ENCODE peak calls at places on chromosomes 1 and 21, in four cellular contexts. A is GM12878, Z is H1, B is HepG2. O is an unnamed sample.

GRCh38 chr21:38440746-38441145 is 57.5 kb downstream of the ERG start:
- DNase-seq in A (no peak), B (peak), Z (no peak), O (peak)

GRCh38 chr1:54547601-54548388 is at the start of gene ACOT11:
- DNase-seq in Z (no peak), A (no peak), B (peak), O (no peak)

GRCh38 chr1:16031551-16031950 is 9.7 kb downstream of the CLCNKA start:
- DNase-seq in Z (no peak), A (no peak), B (no peak), O (no peak)

GRCh38 chr21:41953831-41954653 is at the start of gene C2CD2:
- DNase-seq in B (peak), A (no peak), Z (peak), O (peak)

GRCh38 chr1:113415256-113416189 is 25.2 kb downstream of the MAGI3 start:
- DNase-seq in B (no peak), A (no peak), Z (no peak), O (no peak)

GRCh38 chr1:4691766-4692405 is 37.5 kb downstream of the AJAP1 start:
- DNase-seq in B (no peak), A (no peak), Z (no peak), O (no peak)

GRCh38 chr1:202106340-202107284 is 16.1 kb upstream of the GPR37L1 start:
- DNase-seq in Z (no peak), A (no peak), B (no peak), O (no peak)

GRCh38 chr1:27448982-27449381 is 41.0 kb downstream of the WASF2 start:
- DNase-seq in A (no peak), B (no peak), Z (no peak), O (no peak)

GRCh38 chr1:172699111-172699510 is 40.2 kb downstream of the FASLG start:
- DNase-seq in B (no peak), Z (no peak), A (peak), O (no peak)

GRCh38 chr1:67089685-67090208 is 35.8 kb upstream of the SLC35D1 start:
- DNase-seq in B (no peak), Z (no peak), A (no peak), O (no peak)

GRCh38 chr1:240314845-240315746 is 223.4 kb downstream of the FMN2 start:
- DNase-seq in Z (no peak), A (no peak), B (no peak), O (no peak)

GRCh38 chr1:219812491-219813221 is 115.7 kb downstream of the SLC30A10 start:
- DNase-seq in B (peak), A (no peak), Z (peak), O (peak)

GRCh38 chr1:40976952-40977690 is 2.4 kb upstream of the CTPS1 start:
- DNase-seq in B (no peak), A (no peak), Z (no peak), O (no peak)

GRCh38 chr1:6209661-6210605 is 4.0 kb downstream of the RNF207 start:
- DNase-seq in A (no peak), B (no peak), Z (peak), O (no peak)

GRCh38 chr1:3468236-3469103 is 14.0 kb downstream of the ARHGEF16 start:
- DNase-seq in A (no peak), B (no peak), Z (no peak), O (no peak)

GRCh38 chr1:92749024-92749634 is 35.8 kb downstream of the EVI5 start:
- DNase-seq in B (peak), A (no peak), Z (no peak), O (peak)

GRCh38 chr1:44418022-44418673 is 13.1 kb downstream of the RNF220 start:
- DNase-seq in B (no peak), A (no peak), Z (no peak), O (no peak)

DNA sequence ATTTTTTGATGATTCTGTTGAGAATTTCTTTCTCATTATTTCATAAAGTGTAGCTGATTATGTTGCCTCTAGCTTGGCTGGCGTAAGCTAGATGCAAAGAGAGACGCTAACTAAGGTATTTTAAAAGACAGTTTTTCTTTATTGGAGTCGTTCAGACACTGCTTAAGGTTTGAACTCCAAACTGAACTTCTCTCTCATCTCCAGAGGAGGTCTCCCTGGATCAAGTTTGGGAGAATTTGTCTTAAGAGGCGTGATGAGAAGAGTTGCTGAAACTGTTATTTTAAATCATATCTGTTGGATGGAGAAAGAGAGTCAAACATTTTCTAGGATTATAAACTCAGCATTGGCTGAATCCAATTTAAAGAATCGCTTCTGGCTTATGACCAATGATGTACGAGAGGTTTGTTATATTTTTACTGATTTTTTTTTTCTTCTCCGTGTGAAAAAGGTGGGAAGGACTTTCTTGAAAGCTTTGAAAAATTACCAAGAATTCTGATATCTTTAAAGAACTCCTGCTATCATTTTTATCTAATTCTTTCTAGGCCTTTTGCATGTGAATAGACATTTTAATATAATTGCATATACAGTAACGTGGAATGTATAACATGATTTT is 34.0 kb downstream of the MAP3K7CL start:
- DNase-seq in Z (no peak), A (no peak), B (peak), O (peak)
- TF ChIP-seq SUZ12 in Z (no peak), A (no peak), B (no peak), O (no peak)

DNA sequence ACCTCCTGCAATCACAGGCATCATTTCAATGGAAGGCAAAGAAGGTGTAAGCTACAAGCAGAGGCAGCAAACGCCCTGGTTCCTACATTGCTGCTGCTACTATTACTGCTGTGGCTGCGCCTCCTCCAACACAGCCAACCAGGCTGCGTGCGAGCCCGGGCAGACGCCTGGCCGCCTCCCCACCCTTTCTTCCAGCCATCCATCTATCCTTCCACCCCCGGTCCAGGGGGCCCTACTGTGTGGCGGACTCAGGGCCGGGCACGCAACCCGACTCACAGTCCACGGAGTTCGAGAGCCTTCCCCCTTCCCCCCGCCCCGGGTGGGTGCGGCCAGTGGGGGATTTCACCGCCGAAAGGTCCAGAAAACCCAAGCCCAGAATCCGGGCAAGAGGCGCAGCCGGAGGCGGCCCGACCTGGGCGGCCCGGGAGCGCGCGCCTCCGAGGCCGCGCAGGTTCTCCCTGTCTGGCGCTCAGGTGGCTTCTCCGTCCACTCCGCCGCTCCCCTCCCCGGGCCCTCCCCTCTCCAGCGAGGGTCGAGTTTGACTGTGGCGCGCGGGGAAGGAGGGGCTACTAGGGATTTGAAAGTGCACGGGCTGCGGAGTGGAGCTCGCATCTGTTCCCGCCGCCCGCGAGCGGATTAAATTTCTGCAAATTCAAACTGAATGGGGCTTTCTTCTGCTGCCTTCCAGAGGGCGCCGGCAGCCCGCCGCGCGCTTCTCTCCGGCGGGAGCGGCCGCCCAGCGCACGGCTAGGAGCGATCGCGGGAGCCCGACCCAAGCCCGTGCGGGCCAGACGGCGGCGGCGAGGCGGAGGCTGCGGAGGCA is at the start of gene HUNK:
- DNase-seq in Z (no peak), A (no peak), B (peak), O (no peak)
- H3K4me3 ChIP-seq in Z (peak), A (no peak), B (peak), O (peak)

GRCh38 chr1:86068841-86069756 is 87.5 kb downstream of the COL24A1 start:
- DNase-seq in B (no peak), Z (no peak), A (no peak), O (no peak)

GRCh38 chr1:86067626-86068025 is 88.9 kb downstream of the COL24A1 start:
- DNase-seq in Z (no peak), B (no peak), A (no peak), O (no peak)

GRCh38 chr1:86064899-86065298 is 91.7 kb downstream of the COL24A1 start:
- DNase-seq in B (no peak), Z (no peak), A (no peak), O (no peak)

GRCh38 chr1:86068126-86068805 is 88.3 kb downstream of the COL24A1 start:
- DNase-seq in A (no peak), B (no peak), Z (no peak), O (peak)

GRCh38 chr1:86069757-86070145 is 86.8 kb downstream of the COL24A1 start:
- DNase-seq in A (no peak), Z (no peak), B (no peak), O (no peak)
- TF ChIP-seq SUZ12 in A (no peak), Z (no peak), B (no peak), O (no peak)

DNA sequence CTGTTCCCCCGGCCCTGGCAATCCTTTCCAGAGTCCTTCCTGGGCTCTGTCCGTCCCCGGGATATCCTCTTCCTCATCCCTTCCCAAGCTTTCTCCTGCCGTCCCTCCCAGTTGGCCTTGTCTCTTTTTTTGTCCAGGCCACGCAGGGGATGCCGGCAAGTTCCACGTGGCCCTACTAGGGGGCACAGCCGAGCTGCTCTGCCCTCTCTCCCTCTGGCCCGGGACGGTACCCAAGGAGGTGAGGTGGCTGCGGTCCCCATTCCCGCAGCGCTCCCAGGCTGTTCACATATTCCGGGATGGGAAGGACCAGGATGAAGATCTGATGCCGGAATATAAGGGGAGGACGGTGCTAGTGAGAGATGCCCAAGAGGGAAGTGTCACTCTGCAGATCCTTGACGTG is 13.4 kb upstream of the SVBP start:
- DNase-seq in Z (peak), B (no peak), A (no peak), O (no peak)
- H3K4me3 ChIP-seq in Z (no peak), B (no peak), A (no peak), O (no peak)

GRCh38 chr1:7579016-7579415 is 192.1 kb upstream of the VAMP3 start:
- DNase-seq in B (no peak), Z (no peak), A (no peak), O (no peak)
- TF ChIP-seq SUZ12 in B (no peak), Z (no peak), A (no peak), O (no peak)

GRCh38 chr1:226677121-226678020 is 61.7 kb downstream of the ITPKB start:
- DNase-seq in Z (no peak), A (no peak), B (no peak), O (no peak)
- H3K4me3 ChIP-seq in Z (no peak), A (peak), B (no peak), O (no peak)

O was measured in NT2/D1.